ENCODE peak calls at places on chromosome 18, in five cellular contexts. Z is CD4-positive, CD25-positive, alpha-beta regulatory T cell; U is CD4-positive, alpha-beta T cell; O is activated CD8-positive, alpha-beta memory T cell treated with anti-CD3 and anti-CD28 coated beads, Interleukin-2, amount 10 ng/mL, durations not matched to agents 7 days and 5 days; Q is activated T-cell treated with anti-CD3 and anti-CD28 coated beads, Interleukin-2, amount 50 U/mL, for 4 hours. R is an unnamed sample.

GRCh38 chr18:50193796-50194622 is 938 bp downstream of the MYO5B start:
- ATAC-seq in O (no peak), Q (peak; percentile 8), U (no peak), Z (no peak), R (no peak)

GRCh38 chr18:24995056-24995455 is 356.9 kb downstream of the ZNF521 start:
- ATAC-seq in Q (no peak), U (no peak), O (no peak), Z (no peak), R (no peak)

GRCh38 chr18:25737710-25738251 is 352.6 kb downstream of the SS18 start:
- ATAC-seq in O (no peak), Q (no peak), U (no peak), Z (no peak), R (no peak)

GRCh38 chr18:75198046-75198445 is 10.9 kb downstream of the PTGR3 start:
- ATAC-seq in Z (no peak), U (no peak), O (no peak), Q (no peak), R (no peak)

GRCh38 chr18:24342347-24342746 is 55.3 kb downstream of the OSBPL1A start:
- ATAC-seq in Z (no peak), Q (no peak), U (no peak), O (no peak), R (no peak)

GRCh38 chr18:24115628-24116027 is 23.2 kb upstream of the CABYR start:
- ATAC-seq in Q (no peak), O (no peak), Z (no peak), U (peak; percentile 52), R (no peak)

GRCh38 chr18:79260510-79260909 is 135.2 kb upstream of the NFATC1 start:
- ATAC-seq in O (no peak), U (no peak), Q (no peak), Z (no peak), R (no peak)

GRCh38 chr18:13811993-13812392 is 12.0 kb upstream of the MC5R start:
- ATAC-seq in Q (no peak), O (no peak), Z (no peak), U (no peak), R (no peak)

GRCh38 chr18:111292-112014 is 46.9 kb upstream of the USP14 start:
- ATAC-seq in O (peak; percentile 64), U (peak; percentile 48), Z (peak; percentile 38), Q (peak; percentile 38), R (peak; percentile 27)

GRCh38 chr18:10907749-10908148 is 241.6 kb downstream of the PIEZO2 start:
- ATAC-seq in Z (no peak), Q (no peak), O (no peak), U (no peak), R (no peak)

GRCh38 chr18:63850010-63850409 is 37.5 kb upstream of the SERPINB2 start:
- ATAC-seq in Z (no peak), U (no peak), O (no peak), Q (no peak), R (no peak)

GRCh38 chr18:69981948-69982347 is 34.3 kb upstream of the CD226 start:
- ATAC-seq in U (no peak), O (peak; percentile 68), Q (peak; percentile 77), Z (no peak), R (peak; percentile 76)

GRCh38 chr18:36403896-36404824 is 106.6 kb downstream of the FHOD3 start:
- ATAC-seq in U (no peak), O (no peak), Z (no peak), Q (no peak), R (no peak)

GRCh38 chr18:57951999-57952774 is 91.8 kb upstream of the NEDD4L start:
- ATAC-seq in Q (no peak), Z (no peak), U (no peak), O (no peak), R (no peak)

GRCh38 chr18:37064187-37064586 is 235.3 kb downstream of the KIAA1328 start:
- ATAC-seq in Q (no peak), Z (no peak), U (no peak), O (no peak), R (no peak)

GRCh38 chr18:21664069-21664468 is 40.5 kb downstream of the ABHD3 start:
- ATAC-seq in U (no peak), O (no peak), Z (no peak), Q (no peak), R (no peak)

GRCh38 chr18:56393870-56394269 is 244.5 kb downstream of the TXNL1 start:
- ATAC-seq in U (no peak), O (no peak), Z (no peak), Q (no peak), R (no peak)

GRCh38 chr18:77073336-77074093 is 59.1 kb downstream of the MBP start:
- ATAC-seq in Q (peak; percentile 58), U (no peak), Z (peak; percentile 40), O (peak; percentile 87), R (peak; percentile 66)

GRCh38 chr18:74257083-74257482 is 34.7 kb downstream of the CYB5A start:
- ATAC-seq in Z (no peak), O (no peak), Q (no peak), U (no peak), R (no peak)

GRCh38 chr18:22489694-22490093 is 72.0 kb upstream of the CTAGE1 start:
- ATAC-seq in Z (no peak), Q (no peak), O (no peak), U (no peak), R (no peak)

GRCh38 chr18:13394794-13395193 is 176.2 kb downstream of the LDLRAD4 start:
- ATAC-seq in O (no peak), Z (no peak), U (no peak), Q (no peak), R (no peak)

GRCh38 chr18:36327352-36328316 is 30.1 kb downstream of the FHOD3 start:
- ATAC-seq in U (no peak), Z (no peak), O (no peak), Q (no peak), R (no peak)

GRCh38 chr18:12059334-12060181 is 34.1 kb upstream of the ANKRD62 start:
- ATAC-seq in O (no peak), U (no peak), Z (no peak), Q (no peak), R (no peak)

GRCh38 chr18:45059695-45060094 is 379.0 kb downstream of the SETBP1 start:
- ATAC-seq in Q (no peak), O (no peak), Z (no peak), U (no peak), R (peak; percentile 76)

GRCh38 chr18:35564795-35565453 is 16.6 kb upstream of the GALNT1 start:
- ATAC-seq in O (no peak), Q (no peak), Z (no peak), U (no peak), R (no peak)

GRCh38 chr18:76679877-76680276 is 142.5 kb upstream of the ZNF236 start:
- ATAC-seq in U (no peak), Z (no peak), O (no peak), Q (no peak), R (no peak)

GRCh38 chr18:32366586-32367538 is 103.8 kb downstream of the GAREM1 start:
- ATAC-seq in O (no peak), U (no peak), Z (no peak), Q (no peak), R (no peak)

GRCh38 chr18:43882358-43882757 is 605.1 kb upstream of the SYT4 start:
- ATAC-seq in U (no peak), Z (no peak), O (no peak), Q (no peak), R (no peak)

GRCh38 chr18:7417742-7418141 is 149.4 kb upstream of the PTPRM start:
- ATAC-seq in U (no peak), O (no peak), Q (no peak), Z (no peak), R (no peak)

GRCh38 chr18:12703714-12704113 is 872 bp downstream of the PSMG2 start:
- ATAC-seq in U (no peak), O (no peak), Z (no peak), Q (no peak), R (peak; percentile 17)

GRCh38 chr18:36169938-36170337 is 17.4 kb upstream of the MOCOS start:
- ATAC-seq in U (no peak), O (no peak), Z (no peak), Q (no peak), R (no peak)

R was measured in activated T-helper 17 cell treated with anti-CD3 and anti-CD28 coated beads, Interleukin-2, amount 50 U/mL, for 72 hours.